ENCODE peak calls at places on chromosome 6, in ten cellular contexts. O is lower lobe of right lung, C is colonic mucosa, W is cardiac muscle cell, S is BE2C, Y is stomach, D is activated B cell treated with CpG ODN at 0.5 μM for 24 hours, H is HCT116, B is GM12865, V is breast epithelium. R is an unnamed sample.

GRCh38 chr6:7917729-7918128 is 7.1 kb upstream of the TXNDC5 start:
- DNase-seq in O (no peak), C (no peak), W (no peak), S (no peak), Y (no peak), D (no peak), H (no peak), B (no peak), V (no peak), R (no peak)

GRCh38 chr6:33641602-33642001 is 20.5 kb downstream of the ITPR3 start:
- DNase-seq in O (no peak), C (no peak), W (no peak), S (no peak), Y (no peak), D (no peak), H (no peak), B (no peak), V (no peak), R (no peak)

GRCh38 chr6:57254055-57254717 is 32.1 kb upstream of the RAB23 start:
- DNase-seq in O (no peak), C (no peak), W (no peak), S (no peak), Y (no peak), D (no peak), H (no peak), B (no peak), V (no peak), R (peak; percentile 20)

GRCh38 chr6:118485601-118486550 is 62.2 kb upstream of the PLN start:
- DNase-seq in O (no peak), C (no peak), W (no peak), S (no peak), Y (no peak), D (no peak), H (no peak), B (peak; percentile 55), V (no peak), R (no peak)

GRCh38 chr6:44028767-44029166 is 98.5 kb downstream of the MRPL14 start:
- DNase-seq in O (no peak), C (no peak), W (no peak), S (no peak), Y (no peak), D (no peak), H (no peak), B (no peak), V (no peak), R (no peak)

GRCh38 chr6:3517350-3517749 is 60.5 kb upstream of the SLC22A23 start:
- DNase-seq in O (no peak), C (no peak), W (no peak), S (no peak), Y (no peak), D (no peak), H (no peak), B (no peak), V (no peak), R (no peak)

GRCh38 chr6:119158057-119158848 is 79.8 kb upstream of the FAM184A start:
- DNase-seq in O (peak; percentile 57), C (no peak), W (no peak), S (no peak), Y (no peak), D (no peak), H (no peak), B (no peak), V (peak; percentile 44), R (no peak)

GRCh38 chr6:61887425-61887824 is 398.6 kb downstream of the KHDRBS2 start:
- DNase-seq in O (no peak), C (no peak), W (peak; percentile 10), S (no peak), Y (no peak), D (no peak), H (no peak), B (no peak), V (no peak), R (no peak)

GRCh38 chr6:127030111-127030510 is 88.4 kb upstream of the RSPO3 start:
- DNase-seq in O (no peak), C (no peak), W (no peak), S (no peak), Y (no peak), D (no peak), H (no peak), B (no peak), V (no peak), R (no peak)

GRCh38 chr6:25882066-25882496 is 8.0 kb upstream of the SLC17A3 start:
- DNase-seq in O (peak; percentile 61), C (peak; percentile 16), W (peak; percentile 30), S (peak; percentile 4), Y (peak; percentile 48), D (peak; percentile 23), H (no peak), B (no peak), V (no peak), R (peak; percentile 23)

GRCh38 chr6:34243131-34243771 is 5.6 kb downstream of the SMIM29 start:
- DNase-seq in O (peak; percentile 14), C (no peak), W (no peak), S (no peak), Y (no peak), D (no peak), H (no peak), B (no peak), V (no peak), R (no peak)

GRCh38 chr6:5662797-5663196 is 343.9 kb downstream of the NRN1 start:
- DNase-seq in O (no peak), C (no peak), W (no peak), S (no peak), Y (no peak), D (no peak), H (no peak), B (no peak), V (no peak), R (no peak)

GRCh38 chr6:5657684-5658429 is 348.9 kb downstream of the NRN1 start:
- DNase-seq in O (no peak), C (no peak), W (no peak), S (no peak), Y (no peak), D (no peak), H (no peak), B (no peak), V (no peak), R (no peak)

GRCh38 chr6:5663256-5663655 is 343.5 kb downstream of the NRN1 start:
- DNase-seq in O (no peak), C (no peak), W (peak; percentile 80), S (peak; percentile 76), Y (no peak), D (no peak), H (no peak), B (no peak), V (no peak), R (no peak)

GRCh38 chr6:5659467-5659866 is 347.3 kb downstream of the NRN1 start:
- DNase-seq in O (no peak), C (no peak), W (no peak), S (no peak), Y (no peak), D (no peak), H (no peak), B (no peak), V (no peak), R (no peak)

GRCh38 chr6:5660772-5661171 is 346.0 kb downstream of the NRN1 start:
- DNase-seq in O (no peak), C (no peak), W (no peak), S (no peak), Y (no peak), D (no peak), H (no peak), B (no peak), V (no peak), R (no peak)
- TF ChIP-seq CTCF in O (no peak), C (no peak), W (no peak), S (no peak), Y (no peak), D (no peak), H (no peak), B (no peak), V (no peak), R (no peak)

GRCh38 chr6:49565855-49566254 is 15.4 kb downstream of the C6orf141 start:
- DNase-seq in O (no peak), C (no peak), W (no peak), S (no peak), Y (no peak), D (no peak), H (no peak), B (no peak), V (no peak), R (no peak)

GRCh38 chr6:49565261-49565660 is 14.8 kb downstream of the C6orf141 start:
- DNase-seq in O (no peak), C (no peak), W (no peak), S (no peak), Y (no peak), D (no peak), H (no peak), B (no peak), V (no peak), R (no peak)

DNA sequence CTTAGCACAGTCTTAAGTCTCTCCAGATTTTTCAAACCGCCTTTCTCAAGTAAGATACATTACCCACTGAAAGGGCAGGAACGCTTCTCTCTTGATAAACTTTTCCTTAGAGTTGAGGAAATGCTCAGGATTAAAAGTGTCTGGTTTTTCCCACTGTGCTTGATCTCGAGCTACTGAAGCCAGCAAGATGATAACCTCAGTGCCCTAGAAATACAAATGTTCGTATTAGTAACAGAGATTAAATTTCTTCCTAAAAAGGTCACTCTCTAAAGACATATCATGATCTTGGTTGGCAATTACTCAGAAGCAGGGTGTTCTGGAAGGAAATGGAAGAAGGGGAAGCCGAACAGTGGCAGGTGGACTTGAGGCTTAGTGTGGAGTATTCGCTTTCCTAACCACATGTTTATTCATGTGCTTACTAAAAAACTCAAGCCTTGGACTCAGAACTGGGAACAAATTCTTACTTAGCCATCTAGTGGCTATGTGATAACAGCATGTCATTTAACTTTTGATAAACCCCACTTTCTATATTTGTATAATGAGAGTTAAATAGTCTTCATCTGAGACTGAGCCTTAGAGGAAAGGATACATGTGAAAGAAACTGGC is 20.1 kb downstream of the C6orf141 start:
- DNase-seq in O (no peak), C (no peak), W (no peak), S (no peak), Y (no peak), D (no peak), H (no peak), B (no peak), V (no peak), R (no peak)
- TF ChIP-seq CTCF in O (no peak), C (no peak), W (no peak), S (peak; percentile 19), Y (no peak), D (no peak), H (peak; percentile 25), B (no peak), V (no peak), R (no peak)

GRCh38 chr6:20182926-20183521 is 29.2 kb downstream of the MBOAT1 start:
- DNase-seq in O (peak; percentile 76), C (peak; percentile 93), W (no peak), S (no peak), Y (peak; percentile 93), D (no peak), H (no peak), B (no peak), V (peak; percentile 79), R (no peak)
- TF ChIP-seq CTCF in O (no peak), C (no peak), W (no peak), S (no peak), Y (no peak), D (no peak), H (peak; percentile 22), B (no peak), V (peak; percentile 40), R (peak; percentile 13)

DNA sequence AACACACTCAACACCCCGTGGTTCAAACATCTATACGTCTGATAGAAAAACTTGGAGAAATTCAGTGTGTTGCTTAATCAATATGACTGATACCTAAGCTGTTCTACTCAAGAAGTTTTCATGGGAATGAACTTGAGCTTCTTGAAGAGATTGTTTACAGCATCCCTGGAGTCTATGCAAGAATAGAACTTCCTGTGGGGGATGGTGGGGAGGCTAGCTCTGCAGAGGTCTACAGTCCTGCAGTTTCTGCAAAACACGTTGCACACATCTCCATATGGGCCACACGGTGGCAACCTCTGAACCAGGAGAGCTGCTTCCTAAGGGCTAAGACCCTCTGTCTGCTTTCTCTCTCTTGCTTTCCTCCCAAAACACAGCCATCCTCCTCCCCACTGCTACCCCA is 32.7 kb upstream of the FANCE start:
- DNase-seq in O (no peak), C (no peak), W (peak; percentile 36), S (no peak), Y (no peak), D (no peak), H (no peak), B (peak; percentile 40), V (no peak), R (no peak)
- TF ChIP-seq CTCF in O (no peak), C (no peak), W (peak; percentile 47), S (peak; percentile 47), Y (no peak), D (no peak), H (no peak), B (no peak), V (no peak), R (peak; percentile 27)